ENCODE peak calls at places on chromosome 4, in seven cellular contexts. K, R, J, G, I, W and X are unnamed samples.

GRCh38 chr4:133565379-133565778 is 416.3 kb downstream of the PCDH10 start:
- DNase-seq in J (no peak), K (no peak), I (no peak), R (no peak), W (no peak), G (no peak), X (no peak)

GRCh38 chr4:153318696-153319320 is 25.7 kb upstream of the MND1 start:
- DNase-seq in W (no peak), R (no peak), I (peak), J (no peak), K (no peak), G (peak), X (no peak)

GRCh38 chr4:165439981-165440380 is 61.2 kb downstream of the CPE start:
- DNase-seq in R (no peak), W (no peak), J (no peak), K (no peak), I (no peak), G (no peak), X (no peak)

GRCh38 chr4:26252349-26252748 is 68.5 kb upstream of the RBPJ start:
- DNase-seq in R (no peak), K (no peak), J (no peak), G (no peak), I (no peak), W (no peak), X (no peak)

GRCh38 chr4:72326692-72327632 is 242.1 kb downstream of the ADAMTS3 start:
- DNase-seq in R (no peak), W (no peak), J (no peak), I (no peak), G (no peak), K (no peak), X (no peak)

GRCh38 chr4:90606781-90607180 is 479.6 kb downstream of the CCSER1 start:
- DNase-seq in R (no peak), W (no peak), K (no peak), J (no peak), G (no peak), I (no peak), X (no peak)

GRCh38 chr4:52265781-52266525 is 214.8 kb downstream of the SPATA18 start:
- DNase-seq in J (no peak), W (no peak), R (no peak), I (no peak), K (no peak), G (no peak), X (no peak)

GRCh38 chr4:121140712-121141111 is 23.4 kb downstream of the TNIP3 start:
- DNase-seq in I (no peak), R (no peak), G (no peak), J (no peak), W (no peak), K (no peak), X (no peak)

GRCh38 chr4:169619518-169619957 is 840 bp upstream of the CLCN3 start:
- DNase-seq in K (no peak), W (peak), I (peak), G (peak), J (peak), R (peak), X (no peak)

GRCh38 chr4:77465271-77465670 is 140.3 kb upstream of the CXCL13 start:
- DNase-seq in G (no peak), I (no peak), W (no peak), J (peak), K (no peak), R (peak), X (no peak)
- TF ChIP-seq CTCF in G (no peak), I (no peak), W (no peak), J (peak), K (no peak), R (no peak), X (peak)

GRCh38 chr4:130808492-130808891 is 1712.5 kb downstream of the C4orf33 start:
- DNase-seq in G (no peak), K (no peak), I (no peak), J (no peak), W (no peak), R (no peak), X (no peak)
- TF ChIP-seq CTCF in G (no peak), K (no peak), I (peak), J (peak), W (no peak), R (no peak), X (peak)

DNA sequence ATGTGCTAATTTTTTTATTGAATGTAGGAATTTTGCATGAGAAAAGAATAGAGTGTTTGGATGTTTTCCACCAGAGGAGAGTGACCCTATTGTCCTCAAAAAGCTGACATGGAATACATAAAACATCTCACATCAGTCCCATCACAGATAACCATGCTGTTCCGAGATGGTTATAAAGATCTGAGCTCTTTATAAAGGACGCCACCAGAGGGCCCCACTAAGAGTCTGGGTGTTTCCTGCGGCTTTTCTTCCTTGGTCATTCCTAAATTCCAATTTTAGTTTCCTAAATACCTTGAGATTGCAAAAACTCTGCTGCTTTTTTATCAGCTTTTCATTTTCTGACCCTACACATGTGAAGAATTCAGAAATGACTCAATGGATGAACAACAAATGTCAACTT is 504.5 kb upstream of the FRG1 start:
- DNase-seq in R (no peak), W (no peak), I (no peak), K (no peak), J (no peak), G (no peak), X (no peak)
- TF ChIP-seq CTCF in R (no peak), W (no peak), I (no peak), K (no peak), J (peak), G (no peak), X (peak)

GRCh38 chr4:48112017-48112667 is 21.9 kb downstream of the TXK start:
- DNase-seq in I (no peak), R (no peak), J (no peak), G (no peak), K (no peak), W (no peak), X (no peak)

GRCh38 chr4:48108309-48109073 is 25.6 kb downstream of the TXK start:
- DNase-seq in I (no peak), R (no peak), W (no peak), K (no peak), J (no peak), G (no peak), X (no peak)

GRCh38 chr4:48105230-48105629 is 28.8 kb downstream of the TXK start:
- DNase-seq in W (no peak), I (no peak), R (no peak), K (no peak), J (no peak), G (no peak), X (no peak)

GRCh38 chr4:48110452-48110978 is 23.5 kb downstream of the TXK start:
- DNase-seq in J (no peak), K (no peak), I (no peak), W (no peak), G (no peak), R (no peak), X (no peak)

DNA sequence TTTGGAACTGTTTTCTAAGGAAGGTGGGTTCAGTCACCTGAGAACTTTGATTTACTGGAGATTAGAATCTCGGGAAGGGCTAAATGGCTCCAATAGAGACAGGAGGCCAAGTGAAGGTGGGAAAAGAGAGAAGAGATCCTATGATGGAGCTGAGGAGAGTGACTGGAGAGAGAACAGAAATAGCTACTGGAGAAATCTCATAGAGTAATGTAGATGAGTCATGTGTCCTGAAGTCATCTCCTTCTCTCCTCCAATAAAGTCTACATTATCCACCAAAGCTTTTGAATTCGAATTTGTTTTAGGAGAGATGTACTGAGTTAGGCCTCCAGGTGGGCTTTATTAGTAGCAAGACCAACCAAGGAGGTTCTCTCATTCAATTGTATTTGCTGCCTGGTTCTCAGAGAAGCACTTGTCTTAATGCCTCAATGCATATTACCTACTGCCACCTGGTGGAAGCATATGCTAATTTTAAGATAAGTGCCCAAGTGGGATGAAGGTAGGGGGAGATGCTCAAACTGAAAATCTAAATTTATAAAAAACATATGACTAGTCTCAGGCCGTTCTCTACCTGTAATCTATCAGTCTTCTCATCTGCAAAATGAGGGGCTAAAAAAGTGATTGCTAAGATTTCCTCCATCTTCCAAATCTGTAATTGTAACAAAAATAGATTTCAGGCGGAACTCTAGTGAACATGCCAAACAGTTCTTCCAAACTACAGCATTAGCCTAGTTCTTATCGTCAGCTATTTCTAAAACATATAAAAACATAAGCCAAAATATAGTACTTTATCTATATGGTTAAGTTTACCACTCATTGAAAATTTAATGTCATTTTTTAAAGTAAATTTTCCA is 24.4 kb downstream of the TXK start:
- DNase-seq in R (no peak), K (no peak), I (no peak), W (no peak), G (no peak), J (no peak), X (no peak)
- TF ChIP-seq CTCF in R (peak), K (peak), I (peak), W (peak), G (peak), J (peak), X (peak)